ENCODE peak calls at places on chromosomes 6 and 20, in nine cellular contexts. G is colonic mucosa, S is RWPE1, T is skeletal muscle cell, M is NCI-H524 treated with DMSO at 0.1 percent for 48 hours, Q is psoas muscle, O is AG20443, N is mucosa of gallbladder, L is germinal center. Y is an unnamed sample.

GRCh38 chr6:152273638-152274037 is 363.5 kb downstream of the SYNE1 start:
- DNase-seq in Q (peak), N (no peak), L (no peak), O (peak), M (peak), S (no peak), G (no peak), T (no peak), Y (no peak)

GRCh38 chr6:47014401-47014800 is 27.7 kb downstream of the ADGRF1 start:
- DNase-seq in L (no peak), G (no peak), N (no peak), Q (no peak), O (no peak), M (no peak), S (no peak), T (no peak), Y (no peak)

GRCh38 chr20:60877071-60877470 is 375.0 kb upstream of the CDH4 start:
- DNase-seq in L (no peak), N (no peak), G (no peak), Q (no peak), O (no peak), M (peak), T (no peak), S (no peak), Y (no peak)

GRCh38 chr20:38649275-38649891 is 47.8 kb downstream of the ARHGAP40 start:
- DNase-seq in S (peak), L (no peak), Q (no peak), T (no peak), G (no peak), M (peak), O (peak), N (no peak), Y (peak)

GRCh38 chr6:142326539-142326938 is 24.7 kb downstream of the ADGRG6 start:
- DNase-seq in Q (no peak), T (no peak), S (no peak), O (no peak), M (no peak), N (no peak), G (no peak), L (no peak), Y (no peak)

GRCh38 chr6:40171343-40171742 is 237.1 kb upstream of the MOCS1 start:
- DNase-seq in Q (no peak), O (no peak), N (no peak), S (no peak), T (no peak), L (no peak), G (no peak), M (no peak), Y (no peak)

GRCh38 chr6:111573118-111573883 is 32.4 kb downstream of the TRAF3IP2 start:
- DNase-seq in L (no peak), N (peak), S (peak), T (peak), M (no peak), G (no peak), Q (no peak), O (peak), Y (peak)

GRCh38 chr6:128712898-128713297 is 170.0 kb upstream of the LAMA2 start:
- DNase-seq in N (no peak), G (no peak), L (no peak), M (no peak), S (no peak), T (no peak), Q (no peak), O (no peak), Y (peak)

GRCh38 chr6:75208564-75209431 is 2.9 kb upstream of the COL12A1 start:
- DNase-seq in Q (peak), G (peak), M (peak), O (peak), L (peak), N (peak), T (peak), S (peak), Y (peak)

GRCh38 chr6:150418825-150419594 is 50.2 kb downstream of the IYD start:
- DNase-seq in N (peak), G (peak), L (peak), T (peak), M (no peak), O (peak), Q (peak), S (peak), Y (peak)

GRCh38 chr20:50415516-50416268 is 94.5 kb upstream of the PTPN1 start:
- DNase-seq in T (peak), Q (peak), G (peak), S (peak), O (peak), N (peak), L (no peak), M (no peak), Y (peak)

GRCh38 chr6:99492137-99492536 is 23.1 kb downstream of the USP45 start:
- DNase-seq in Q (no peak), N (no peak), M (peak), T (no peak), S (no peak), G (no peak), O (no peak), L (no peak), Y (no peak)

GRCh38 chr6:21595265-21595950 is 1.9 kb downstream of the SOX4 start:
- DNase-seq in O (peak), G (peak), S (peak), Q (peak), M (no peak), N (peak), T (no peak), L (peak), Y (no peak)

GRCh38 chr6:148967546-148967945 is 220.7 kb downstream of the UST start:
- DNase-seq in N (no peak), G (no peak), Q (no peak), M (no peak), S (no peak), L (no peak), T (no peak), O (no peak), Y (no peak)

GRCh38 chr6:170075659-170076223 is 215.1 kb downstream of the DLL1 start:
- DNase-seq in G (no peak), N (no peak), M (no peak), L (no peak), S (no peak), T (no peak), O (no peak), Q (no peak), Y (no peak)

Y was measured in RPMI7951.